ENCODE peak calls at places on chromosomes 5 and 9, in four cellular contexts. H is endothelial cell of umbilical vein, J is prostate gland, K is IMR-90. R is an unnamed sample.

GRCh38 chr9:23543420-23543819 is 282.6 kb downstream of the ELAVL2 start:
- DNase-seq in H (no peak), J (no peak), K (no peak), R (no peak)

GRCh38 chr9:97749928-97750327 is 52.8 kb upstream of the XPA start:
- DNase-seq in H (no peak), K (no peak), J (no peak), R (no peak)

GRCh38 chr9:121880343-121880742 is 212.8 kb downstream of the TTLL11 start:
- DNase-seq in H (no peak), J (no peak), K (no peak), R (no peak)

GRCh38 chr5:54761213-54761701 is 224.1 kb downstream of the ESM1 start:
- DNase-seq in J (no peak), H (peak), K (peak), R (no peak)

GRCh38 chr5:76615759-76616158 is 7.4 kb downstream of the F2RL2 start:
- DNase-seq in J (no peak), H (no peak), K (peak), R (no peak)

GRCh38 chr9:83444110-83444509 is 94.1 kb downstream of the FRMD3 start:
- DNase-seq in H (no peak), K (no peak), J (no peak), R (no peak)

GRCh38 chr9:115292584-115293271 is 174.8 kb upstream of the TNC start:
- DNase-seq in J (no peak), H (no peak), K (peak), R (no peak)

GRCh38 chr9:7298123-7298522 is 501.5 kb downstream of the DMAC1 start:
- DNase-seq in H (no peak), J (no peak), K (no peak), R (no peak)

GRCh38 chr5:56838409-56839039 is 23.2 kb downstream of the MAP3K1 start:
- DNase-seq in J (no peak), H (peak), K (peak), R (no peak)

GRCh38 chr9:18810581-18810980 is 222.4 kb downstream of the SAXO1 start:
- DNase-seq in H (no peak), K (no peak), J (no peak), R (no peak)

GRCh38 chr5:16568875-16569580 is 47.8 kb downstream of the RETREG1 start:
- DNase-seq in H (no peak), K (no peak), J (peak), R (peak)

GRCh38 chr9:37119907-37120839 is at the start of gene ZCCHC7:
- DNase-seq in H (peak), K (peak), J (peak), R (peak)

GRCh38 chr5:17081142-17081541 is 136.3 kb upstream of the BASP1 start:
- DNase-seq in H (no peak), J (no peak), K (no peak), R (no peak)

GRCh38 chr5:62143268-62144229 is 162.5 kb upstream of the KIF2A start:
- DNase-seq in H (peak), J (no peak), K (peak), R (no peak)

GRCh38 chr5:124034963-124035362 is 523.0 kb downstream of the CSNK1G3 start:
- DNase-seq in H (no peak), K (no peak), J (no peak), R (no peak)

GRCh38 chr9:73050887-73051550 is 98.2 kb upstream of the ALDH1A1 start:
- DNase-seq in H (no peak), J (no peak), K (no peak), R (no peak)

GRCh38 chr5:132270345-132270685 is 12.8 kb downstream of the PDLIM4 start:
- DNase-seq in J (no peak), H (no peak), K (no peak), R (peak)

GRCh38 chr9:115969096-115969495 is 184.5 kb upstream of the PAPPA start:
- DNase-seq in K (no peak), J (no peak), H (no peak), R (no peak)

GRCh38 chr5:1243487-1244152 is 18.4 kb downstream of the SLC6A18 start:
- DNase-seq in J (no peak), H (no peak), K (no peak), R (no peak)

GRCh38 chr5:2767089-2767488 is 15.6 kb upstream of the IRX2 start:
- DNase-seq in H (no peak), J (no peak), K (no peak), R (no peak)

GRCh38 chr5:151892393-151892792 is 32.3 kb downstream of the GLRA1 start:
- DNase-seq in K (no peak), J (no peak), H (no peak), R (no peak)

GRCh38 chr5:82406200-82406773 is 128.1 kb upstream of the RPS23 start:
- DNase-seq in H (peak), J (no peak), K (peak), R (no peak)

GRCh38 chr9:91428927-91429351 is 5.3 kb upstream of the NFIL3 start:
- DNase-seq in J (no peak), H (no peak), K (peak), R (no peak)

GRCh38 chr5:113092683-113093082 is 116.1 kb downstream of the DCP2 start:
- DNase-seq in H (no peak), K (no peak), J (no peak), R (peak)

GRCh38 chr5:65981969-65982368 is 55.6 kb downstream of the ERBIN start:
- DNase-seq in H (no peak), K (no peak), J (no peak), R (no peak)

GRCh38 chr5:160621503-160621902 is 199.8 kb downstream of the PTTG1 start:
- DNase-seq in J (no peak), K (no peak), H (no peak), R (no peak)

GRCh38 chr9:137621131-137621757 is 2.4 kb downstream of the EHMT1 start:
- DNase-seq in H (peak), K (no peak), J (no peak), R (no peak)

GRCh38 chr5:152511531-152512132 is 106.6 kb upstream of the NMUR2 start:
- DNase-seq in K (no peak), J (no peak), H (no peak), R (no peak)

GRCh38 chr9:114060711-114061110 is 17.4 kb downstream of the AMBP start:
- DNase-seq in K (no peak), J (no peak), H (no peak), R (peak)

GRCh38 chr5:20368581-20368980 is 380.6 kb upstream of the CDH18 start:
- DNase-seq in J (no peak), K (no peak), H (no peak), R (no peak)

GRCh38 chr9:135858491-135859185 is 48.7 kb downstream of the CAMSAP1 start:
- DNase-seq in H (no peak), J (no peak), K (peak), R (no peak)

GRCh38 chr5:179166886-179167841 is 107.0 kb downstream of the ZNF354C start:
- DNase-seq in J (no peak), K (peak), H (no peak), R (no peak)

GRCh38 chr9:109349431-109349846 is 28.6 kb upstream of the EPB41L4B start:
- DNase-seq in K (peak), H (no peak), J (peak), R (no peak)

GRCh38 chr5:151624486-151624885 is 33.4 kb upstream of the FAT2 start:
- DNase-seq in H (no peak), J (no peak), K (no peak), R (no peak)

GRCh38 chr9:119044801-119045200 is 324.4 kb downstream of the BRINP1 start:
- DNase-seq in J (no peak), K (no peak), H (no peak), R (no peak)

GRCh38 chr5:74391410-74391809 is 249.1 kb downstream of the ENC1 start:
- DNase-seq in K (peak), H (no peak), J (no peak), R (no peak)

GRCh38 chr5:161058751-161059150 is 206.7 kb upstream of the ATP10B start:
- DNase-seq in J (no peak), H (no peak), K (no peak), R (no peak)

GRCh38 chr9:134455951-134456739 is 129.9 kb downstream of the RXRA start:
- DNase-seq in J (peak), K (peak), H (peak), R (peak)
- TF ChIP-seq POLR2A in J (peak), K (peak), H (no peak), R (no peak)

GRCh38 chr5:150304481-150305081 is 1.9 kb upstream of the ARSI start:
- DNase-seq in K (no peak), H (no peak), J (no peak), R (no peak)

GRCh38 chr5:150302301-150303069 is at the start of gene ARSI:
- DNase-seq in H (no peak), K (no peak), J (no peak), R (no peak)

GRCh38 chr5:150305577-150305976 is 2.9 kb upstream of the ARSI start:
- DNase-seq in K (no peak), J (no peak), H (no peak), R (no peak)

GRCh38 chr5:150303070-150303595 is 428 bp upstream of the ARSI start:
- DNase-seq in K (peak), H (no peak), J (no peak), R (no peak)

GRCh38 chr5:150303660-150304411 is 1.1 kb upstream of the ARSI start:
- DNase-seq in H (no peak), K (peak), J (no peak), R (no peak)
- TF ChIP-seq CTCF in H (no peak), K (no peak), J (no peak), R (no peak)

GRCh38 chr9:35812025-35812602 is at the start of gene SPAG8:
- DNase-seq in K (peak), J (peak), H (peak), R (peak)

GRCh38 chr9:35816708-35817107 is 1.9 kb upstream of the HINT2 start:
- DNase-seq in H (no peak), K (no peak), J (no peak), R (no peak)

GRCh38 chr9:35813434-35814105 is 1.3 kb downstream of the HINT2 start:
- DNase-seq in J (no peak), K (peak), H (peak), R (no peak)

GRCh38 chr9:35814841-35815543 is at the start of gene HINT2:
- DNase-seq in K (peak), J (peak), H (peak), R (peak)

GRCh38 chr9:35814106-35814840 is 569 bp downstream of the HINT2 start:
- DNase-seq in J (peak), K (peak), H (peak), R (no peak)
- TF ChIP-seq POLR2A in J (no peak), K (no peak), H (no peak), R (no peak)

GRCh38 chr9:32706004-32706749 is 70.7 kb upstream of the TAF1L start:
- DNase-seq in K (peak), H (no peak), J (no peak), R (no peak)
- TF ChIP-seq CTCF in K (no peak), H (no peak), J (no peak), R (no peak)

DNA sequence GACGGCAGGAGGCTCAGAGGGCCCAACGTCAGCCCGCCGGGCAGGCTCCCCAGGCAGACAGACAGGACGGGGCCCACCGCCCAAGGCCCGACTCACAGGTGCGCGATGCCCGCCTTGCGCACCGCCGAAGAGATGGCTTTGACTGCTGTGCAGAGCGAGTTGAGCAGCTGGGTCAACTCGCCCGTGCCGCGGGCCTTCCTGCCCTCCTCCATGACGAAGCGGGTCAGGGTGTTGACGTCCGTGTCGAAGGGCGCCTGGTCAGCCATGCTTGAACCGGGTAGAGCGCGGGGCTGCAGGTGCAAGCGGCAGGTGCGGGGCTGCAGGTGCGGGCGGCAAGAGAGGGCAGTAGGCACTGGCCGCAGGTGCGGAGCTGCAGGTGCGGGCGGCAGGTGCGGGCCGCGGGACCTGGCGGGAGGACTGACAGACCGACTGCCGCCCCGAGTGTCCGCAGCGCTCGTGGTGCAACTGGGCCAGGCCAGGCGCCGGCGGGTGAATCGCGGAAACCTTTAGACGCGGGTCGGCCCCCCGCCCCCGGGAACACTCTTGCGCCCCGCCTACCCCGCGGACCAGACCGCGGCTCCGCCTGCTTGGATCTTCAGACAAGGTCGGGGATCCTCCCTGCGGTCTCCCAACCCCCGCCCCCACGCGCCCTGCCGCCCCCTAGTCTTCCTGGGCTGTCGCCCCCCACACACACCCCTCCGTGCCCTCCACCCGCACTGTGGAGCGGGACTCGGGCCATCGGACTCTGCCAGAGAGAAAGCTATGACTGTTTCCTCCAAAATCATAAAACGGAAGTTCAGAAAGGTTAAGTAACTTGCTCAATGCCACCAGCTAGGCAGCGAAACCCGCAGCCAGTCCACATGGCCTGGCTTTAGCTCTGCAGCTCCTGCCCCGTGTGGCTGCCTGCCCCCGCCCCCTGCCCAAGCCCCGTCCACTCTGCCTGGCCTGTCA is at the start of gene FBP1:
- DNase-seq in K (no peak), J (no peak), H (peak), R (no peak)
- TF ChIP-seq POLR2A in K (no peak), J (peak), H (no peak), R (no peak)

R was measured in lower leg skin.